ENCODE peak calls at places on chromosomes 16 and 17, in seven cellular contexts. M is myocyte, Z is OCI-LY7, H is heart left ventricle, S is AG04449, I is D341Med, V is foreskin fibroblast. L is an unnamed sample.

GRCh38 chr16:86128246-86128645 is 229.3 kb downstream of the IRF8 start:
- DNase-seq in M (no peak), Z (no peak), H (no peak), S (no peak), I (no peak), V (no peak), L (no peak)

GRCh38 chr16:69166946-69167930 is 19.7 kb upstream of the SNTB2 start:
- DNase-seq in M (no peak), Z (no peak), H (no peak), S (no peak), I (no peak), V (peak; percentile 48), L (no peak)

GRCh38 chr17:28908640-28909098 is 5.8 kb upstream of the DHRS13 start:
- DNase-seq in M (peak; percentile 74), Z (no peak), H (peak; percentile 44), S (no peak), I (no peak), V (peak; percentile 79), L (peak; percentile 63)

GRCh38 chr17:27354051-27354490 is 60.2 kb downstream of the WSB1 start:
- DNase-seq in M (no peak), Z (no peak), H (no peak), S (no peak), I (no peak), V (no peak), L (no peak)

GRCh38 chr16:59067207-59067606 is 333.1 kb upstream of the GOT2 start:
- DNase-seq in M (no peak), Z (peak; percentile 85), H (peak; percentile 19), S (no peak), I (no peak), V (no peak), L (no peak)

GRCh38 chr16:81266680-81267095 is 28.2 kb downstream of the BCO1 start:
- DNase-seq in M (peak; percentile 48), Z (no peak), H (no peak), S (no peak), I (no peak), V (no peak), L (no peak)

GRCh38 chr16:68084504-68085258 is 489 bp upstream of the NFATC3 start:
- DNase-seq in M (peak; percentile 90), Z (peak; percentile 93), H (peak; percentile 91), S (no peak), I (peak; percentile 90), V (peak; percentile 86), L (peak; percentile 90)

GRCh38 chr16:85683363-85683762 is 5.4 kb downstream of the GINS2 start:
- DNase-seq in M (no peak), Z (no peak), H (no peak), S (no peak), I (no peak), V (no peak), L (peak; percentile 51)

GRCh38 chr16:53946745-53947386 is 242.9 kb downstream of the FTO start:
- DNase-seq in M (peak; percentile 57), Z (no peak), H (no peak), S (no peak), I (no peak), V (no peak), L (no peak)

GRCh38 chr17:11932337-11932898 is 64.9 kb downstream of the ZNF18 start:
- DNase-seq in M (no peak), Z (no peak), H (no peak), S (no peak), I (no peak), V (no peak), L (no peak)

GRCh38 chr17:39224778-39225307 is 902 bp downstream of the STAC2 start:
- DNase-seq in M (no peak), Z (no peak), H (no peak), S (no peak), I (peak; percentile 77), V (no peak), L (no peak)

GRCh38 chr17:1779571-1780074 is 17.8 kb downstream of the SERPINF1 start:
- DNase-seq in M (peak; percentile 95), Z (no peak), H (peak; percentile 82), S (peak; percentile 84), I (no peak), V (peak; percentile 95), L (peak; percentile 91)

GRCh38 chr17:37133131-37133530 is 184.4 kb downstream of the AATF start:
- DNase-seq in M (no peak), Z (no peak), H (no peak), S (no peak), I (no peak), V (peak; percentile 16), L (no peak)

GRCh38 chr17:280216-280615 is 72.4 kb downstream of the RPH3AL start:
- DNase-seq in M (no peak), Z (no peak), H (peak; percentile 15), S (no peak), I (no peak), V (no peak), L (no peak)

GRCh38 chr17:52410781-52411180 is 252.3 kb upstream of the CA10 start:
- DNase-seq in M (no peak), Z (no peak), H (no peak), S (no peak), I (no peak), V (no peak), L (no peak)

GRCh38 chr17:16391451-16391850 is 10.6 kb downstream of the UBB start:
- DNase-seq in M (no peak), Z (no peak), H (no peak), S (no peak), I (no peak), V (no peak), L (no peak)

GRCh38 chr16:3902731-3903130 is 22.2 kb upstream of the CREBBP start:
- DNase-seq in M (peak; percentile 91), Z (no peak), H (no peak), S (no peak), I (no peak), V (no peak), L (no peak)

GRCh38 chr16:8569650-8570338 is 20.5 kb downstream of the TMEM114 start:
- DNase-seq in M (no peak), Z (no peak), H (no peak), S (no peak), I (no peak), V (no peak), L (no peak)

L was measured in testis.